ENCODE peak calls at places on chromosomes 2 and 18, in five cellular contexts. X is activated CD4-positive, alpha-beta T cell treated with anti-CD3 and anti-CD28 coated beads for 48 hours; H is colonic mucosa; F is SHP77; G is glutamatergic neuron. N is an unnamed sample.

GRCh38 chr18:903703-904102 is 968 bp upstream of the ADCYAP1 start:
- DNase-seq in F (peak; percentile 41), X (peak; percentile 74), G (peak; percentile 43), H (peak; percentile 33), N (no peak)

GRCh38 chr2:120552800-120553471 is 182.7 kb upstream of the GLI2 start:
- DNase-seq in H (peak; percentile 87), F (no peak), G (peak; percentile 84), X (peak; percentile 65), N (peak; percentile 88)

GRCh38 chr2:159010340-159010739 is 41.9 kb downstream of the TANC1 start:
- DNase-seq in F (no peak), X (peak; percentile 38), H (no peak), G (no peak), N (no peak)

GRCh38 chr2:79112269-79112668 is 8.0 kb upstream of the REG1A start:
- DNase-seq in X (no peak), H (no peak), F (no peak), G (no peak), N (no peak)

GRCh38 chr18:50099725-50100414 is 95.1 kb downstream of the MYO5B start:
- DNase-seq in G (no peak), H (no peak), X (no peak), F (no peak), N (no peak)

GRCh38 chr2:233079473-233079877 is 19.3 kb downstream of the INPP5D start:
- DNase-seq in F (no peak), H (no peak), G (no peak), X (peak; percentile 21), N (peak; percentile 39)

GRCh38 chr2:27241761-27242613 is 20.9 kb downstream of the SLC30A3 start:
- DNase-seq in F (no peak), G (no peak), H (no peak), X (no peak), N (no peak)

GRCh38 chr2:11907178-11907577 is 160.7 kb downstream of the LPIN1 start:
- DNase-seq in G (no peak), F (no peak), H (no peak), X (no peak), N (no peak)

GRCh38 chr18:45783097-45784075 is 42.1 kb upstream of the SIGLEC15 start:
- DNase-seq in F (no peak), H (no peak), G (no peak), X (no peak), N (no peak)

GRCh38 chr2:235021752-235022151 is 69.9 kb downstream of the SH3BP4 start:
- DNase-seq in G (no peak), F (no peak), X (no peak), H (no peak), N (no peak)

GRCh38 chr18:31497404-31497710 is 620 bp upstream of the DSG2 start:
- DNase-seq in F (no peak), G (no peak), X (no peak), H (no peak), N (no peak)

GRCh38 chr2:241720560-241720959 is 13.9 kb upstream of the D2HGDH start:
- DNase-seq in X (no peak), F (no peak), H (no peak), G (no peak), N (no peak)

GRCh38 chr2:36178384-36178783 is 177.2 kb upstream of the CRIM1 start:
- DNase-seq in H (no peak), F (no peak), G (no peak), X (no peak), N (no peak)

GRCh38 chr18:6444484-6445228 is 29.9 kb upstream of the L3MBTL4 start:
- DNase-seq in H (no peak), G (no peak), F (no peak), X (no peak), N (no peak)

GRCh38 chr2:8455236-8456148 is 226.4 kb upstream of the ID2 start:
- DNase-seq in X (no peak), F (no peak), G (no peak), H (no peak), N (no peak)

GRCh38 chr18:48393170-48393569 is 16.0 kb downstream of the ZBTB7C start:
- DNase-seq in X (no peak), H (no peak), G (no peak), F (no peak), N (no peak)

GRCh38 chr2:31414601-31415241 is at the start of gene XDH:
- DNase-seq in X (no peak), G (no peak), F (no peak), H (peak; percentile 76), N (no peak)

GRCh38 chr2:96342085-96342484 is 6.5 kb downstream of the NCAPH start:
- DNase-seq in G (no peak), H (no peak), F (no peak), X (peak; percentile 47), N (no peak)